ENCODE peak calls at places on chromosomes 5 and 9, in ten cellular contexts. Y is RWPE1; I is activated CD8-positive, alpha-beta memory T cell treated with anti-CD3 and anti-CD28 coated beads for 24 hours; S is NCI-H187; V is mesothelial cell of epicardium; O is M059J; F is non-pigmented ciliary epithelial cell; Q is stimulated activated CD4-positive, alpha-beta T cell treated with anti-CD3 and anti-CD28 coated beads, Interleukin-2, amount 100 ng/mL, for 24 hours; G is bronchial epithelial cell; M is aorta. A is an unnamed sample.

GRCh38 chr5:140710899-140711552 is 10.8 kb downstream of the ZMAT2 start:
- DNase-seq in Y (peak; percentile 95), I (peak; percentile 95), S (no peak), V (peak; percentile 83), O (peak; percentile 98), F (peak; percentile 96), Q (peak; percentile 83), G (peak; percentile 95), M (peak; percentile 93), A (peak; percentile 98)

GRCh38 chr9:135339378-135339973 is 140.1 kb upstream of the PPP1R26 start:
- DNase-seq in Y (no peak), I (no peak), S (no peak), V (no peak), O (no peak), F (no peak), Q (no peak), G (no peak), M (no peak), A (no peak)

GRCh38 chr5:175202461-175203065 is 241.4 kb downstream of the DRD1 start:
- DNase-seq in Y (peak; percentile 92), I (no peak), S (peak; percentile 18), V (peak; percentile 41), O (peak; percentile 94), F (no peak), Q (no peak), G (peak; percentile 76), M (peak; percentile 57), A (no peak)

GRCh38 chr5:160685219-160685618 is 166.8 kb downstream of the ATP10B start:
- DNase-seq in Y (no peak), I (no peak), S (no peak), V (no peak), O (no peak), F (no peak), Q (no peak), G (peak; percentile 13), M (no peak), A (no peak)

GRCh38 chr5:45277860-45278259 is 418.3 kb downstream of the HCN1 start:
- DNase-seq in Y (peak; percentile 2), I (no peak), S (no peak), V (no peak), O (peak; percentile 8), F (no peak), Q (no peak), G (no peak), M (no peak), A (no peak)

GRCh38 chr5:102715405-102715804 is 39.7 kb upstream of the PAM start:
- DNase-seq in Y (peak; percentile 77), I (no peak), S (no peak), V (no peak), O (peak; percentile 69), F (peak; percentile 79), Q (no peak), G (peak; percentile 84), M (no peak), A (no peak)

GRCh38 chr9:110319781-110320180 is 17.9 kb downstream of the TXNDC8 start:
- DNase-seq in Y (no peak), I (no peak), S (no peak), V (no peak), O (no peak), F (no peak), Q (no peak), G (peak; percentile 29), M (no peak), A (no peak)

GRCh38 chr9:78967557-78968212 is 604.1 kb upstream of the TLE4 start:
- DNase-seq in Y (no peak), I (no peak), S (no peak), V (no peak), O (peak; percentile 60), F (no peak), Q (no peak), G (peak; percentile 83), M (no peak), A (no peak)

GRCh38 chr9:8160787-8161186 is 361.2 kb upstream of the DMAC1 start:
- DNase-seq in Y (no peak), I (no peak), S (no peak), V (no peak), O (no peak), F (no peak), Q (no peak), G (no peak), M (no peak), A (no peak)

GRCh38 chr5:90739567-90739966 is 181.0 kb downstream of the ADGRV1 start:
- DNase-seq in Y (no peak), I (no peak), S (no peak), V (no peak), O (no peak), F (no peak), Q (no peak), G (no peak), M (no peak), A (no peak)

GRCh38 chr5:119405444-119405843 is 46.9 kb upstream of the HSD17B4 start:
- DNase-seq in Y (no peak), I (no peak), S (no peak), V (no peak), O (no peak), F (no peak), Q (no peak), G (no peak), M (no peak), A (no peak)

GRCh38 chr9:133679466-133680051 is 43.4 kb downstream of the DBH start:
- DNase-seq in Y (no peak), I (no peak), S (no peak), V (no peak), O (no peak), F (no peak), Q (no peak), G (no peak), M (peak; percentile 39), A (no peak)

GRCh38 chr5:7190727-7191126 is 205.2 kb upstream of the ADCY2 start:
- DNase-seq in Y (no peak), I (no peak), S (no peak), V (no peak), O (no peak), F (no peak), Q (no peak), G (peak; percentile 73), M (no peak), A (no peak)

GRCh38 chr5:31186672-31187267 is 6.7 kb upstream of the CDH6 start:
- DNase-seq in Y (peak; percentile 29), I (no peak), S (no peak), V (no peak), O (peak; percentile 58), F (no peak), Q (no peak), G (peak; percentile 54), M (no peak), A (no peak)

GRCh38 chr5:137496919-137497318 is 2.2 kb downstream of the SPOCK1 start:
- DNase-seq in Y (no peak), I (no peak), S (no peak), V (no peak), O (no peak), F (no peak), Q (no peak), G (no peak), M (no peak), A (no peak)

GRCh38 chr5:19987594-19988345 is at the start of gene CDH18:
- DNase-seq in Y (peak; percentile 75), I (no peak), S (no peak), V (peak; percentile 68), O (peak; percentile 62), F (no peak), Q (no peak), G (peak; percentile 28), M (no peak), A (no peak)

GRCh38 chr5:138824516-138824915 is 50.6 kb downstream of the LRRTM2 start:
- DNase-seq in Y (no peak), I (no peak), S (no peak), V (no peak), O (no peak), F (no peak), Q (no peak), G (no peak), M (no peak), A (no peak)

GRCh38 chr5:34652916-34653315 is 3.2 kb upstream of the RAI14 start:
- DNase-seq in Y (no peak), I (no peak), S (no peak), V (no peak), O (peak; percentile 59), F (no peak), Q (no peak), G (no peak), M (no peak), A (no peak)

GRCh38 chr9:76912631-76913275 is 6.8 kb upstream of the PRUNE2 start:
- DNase-seq in Y (peak; percentile 31), I (no peak), S (no peak), V (no peak), O (peak; percentile 88), F (peak; percentile 56), Q (no peak), G (peak; percentile 24), M (no peak), A (peak; percentile 40)

GRCh38 chr5:164504141-164504772 is 998.8 kb downstream of the MAT2B start:
- DNase-seq in Y (peak; percentile 36), I (no peak), S (no peak), V (peak; percentile 48), O (peak; percentile 51), F (peak; percentile 18), Q (no peak), G (peak; percentile 41), M (no peak), A (no peak)

GRCh38 chr5:157306092-157306491 is 40.2 kb downstream of the CYFIP2 start:
- DNase-seq in Y (no peak), I (no peak), S (no peak), V (no peak), O (no peak), F (no peak), Q (no peak), G (no peak), M (no peak), A (no peak)

GRCh38 chr9:694499-695154 is 146.9 kb upstream of the DMRT1 start:
- DNase-seq in Y (peak; percentile 68), I (no peak), S (no peak), V (no peak), O (peak; percentile 97), F (peak; percentile 82), Q (no peak), G (peak; percentile 99), M (peak; percentile 58), A (peak; percentile 86)

GRCh38 chr9:27094640-27095039 is 14.4 kb upstream of the TEK start:
- DNase-seq in Y (peak; percentile 46), I (no peak), S (no peak), V (no peak), O (peak; percentile 88), F (peak; percentile 67), Q (no peak), G (peak; percentile 91), M (no peak), A (no peak)

GRCh38 chr5:125210241-125210947 is 464.0 kb upstream of the ZNF608 start:
- DNase-seq in Y (peak; percentile 75), I (no peak), S (no peak), V (no peak), O (peak; percentile 40), F (no peak), Q (no peak), G (peak; percentile 99), M (no peak), A (no peak)

GRCh38 chr5:317086-317811 is 4.3 kb upstream of the AHRR start:
- DNase-seq in Y (peak; percentile 40), I (peak; percentile 84), S (no peak), V (peak; percentile 76), O (peak; percentile 88), F (no peak), Q (peak; percentile 48), G (peak; percentile 31), M (peak; percentile 61), A (no peak)

GRCh38 chr5:2991884-2992283 is 240.4 kb upstream of the IRX2 start:
- DNase-seq in Y (no peak), I (no peak), S (no peak), V (no peak), O (no peak), F (no peak), Q (no peak), G (no peak), M (no peak), A (no peak)

GRCh38 chr5:110506378-110506777 is 220.1 kb downstream of the TMEM232 start:
- DNase-seq in Y (no peak), I (no peak), S (no peak), V (no peak), O (no peak), F (no peak), Q (no peak), G (no peak), M (no peak), A (no peak)

GRCh38 chr9:2722715-2723114 is 5.4 kb downstream of the KCNV2 start:
- DNase-seq in Y (peak; percentile 4), I (no peak), S (no peak), V (no peak), O (peak; percentile 61), F (peak; percentile 26), Q (no peak), G (peak; percentile 93), M (no peak), A (no peak)

A was measured in vagina.